ENCODE peak calls at places on chromosomes 5 and 9, in four cellular contexts. One of them, this sample, is unnamed.

GRCh38 chr9:120755827-120756434 is 37.3 kb downstream of the FBXW2 start:
- DNase-seq in vagina: no peak
- DNase-seq in RPMI8226: peak; percentile 72
- DNase-seq in stimulated activated CD8-positive, alpha-beta memory T cell treated with anti-CD3 and anti-CD28 coated beads, Interleukin-15, amount 100 ng/mL, for 24 hours: peak; percentile 19
- DNase-seq in this sample: peak; percentile 30

GRCh38 chr5:72160959-72161358 is 53.7 kb downstream of the MAP1B start:
- DNase-seq in stimulated activated CD8-positive, alpha-beta memory T cell treated with anti-CD3 and anti-CD28 coated beads, Interleukin-15, amount 100 ng/mL, for 24 hours: no peak
- DNase-seq in RPMI8226: no peak
- DNase-seq in vagina: no peak
- DNase-seq in this sample: peak; percentile 84

GRCh38 chr9:138016406-138017187 is 139.0 kb downstream of the CACNA1B start:
- DNase-seq in stimulated activated CD8-positive, alpha-beta memory T cell treated with anti-CD3 and anti-CD28 coated beads, Interleukin-15, amount 100 ng/mL, for 24 hours: no peak
- DNase-seq in RPMI8226: no peak
- DNase-seq in vagina: no peak
- DNase-seq in this sample: no peak

GRCh38 chr9:116233160-116233530 is 79.6 kb downstream of the PAPPA start:
- DNase-seq in RPMI8226: no peak
- DNase-seq in vagina: no peak
- DNase-seq in stimulated activated CD8-positive, alpha-beta memory T cell treated with anti-CD3 and anti-CD28 coated beads, Interleukin-15, amount 100 ng/mL, for 24 hours: no peak
- DNase-seq in this sample: no peak

GRCh38 chr5:8320244-8320643 is 451.3 kb downstream of the MTRR start:
- DNase-seq in vagina: no peak
- DNase-seq in stimulated activated CD8-positive, alpha-beta memory T cell treated with anti-CD3 and anti-CD28 coated beads, Interleukin-15, amount 100 ng/mL, for 24 hours: no peak
- DNase-seq in RPMI8226: no peak
- DNase-seq in this sample: no peak

GRCh38 chr9:84271004-84271886 is 69.3 kb downstream of the SLC28A3 start:
- DNase-seq in RPMI8226: peak; percentile 15
- DNase-seq in stimulated activated CD8-positive, alpha-beta memory T cell treated with anti-CD3 and anti-CD28 coated beads, Interleukin-15, amount 100 ng/mL, for 24 hours: no peak
- DNase-seq in vagina: no peak
- DNase-seq in this sample: no peak

GRCh38 chr9:116800074-116800473 is 113.0 kb downstream of the TRIM32 start:
- DNase-seq in vagina: no peak
- DNase-seq in stimulated activated CD8-positive, alpha-beta memory T cell treated with anti-CD3 and anti-CD28 coated beads, Interleukin-15, amount 100 ng/mL, for 24 hours: no peak
- DNase-seq in RPMI8226: no peak
- DNase-seq in this sample: no peak

GRCh38 chr5:79481574-79481973 is 32.4 kb downstream of the HOMER1 start:
- DNase-seq in RPMI8226: no peak
- DNase-seq in stimulated activated CD8-positive, alpha-beta memory T cell treated with anti-CD3 and anti-CD28 coated beads, Interleukin-15, amount 100 ng/mL, for 24 hours: no peak
- DNase-seq in vagina: no peak
- DNase-seq in this sample: no peak

GRCh38 chr5:66553368-66553912 is 42.8 kb upstream of the MAST4 start:
- DNase-seq in stimulated activated CD8-positive, alpha-beta memory T cell treated with anti-CD3 and anti-CD28 coated beads, Interleukin-15, amount 100 ng/mL, for 24 hours: no peak
- DNase-seq in vagina: no peak
- DNase-seq in RPMI8226: no peak
- DNase-seq in this sample: no peak

GRCh38 chr9:2418619-2419018 is 203.0 kb upstream of the VLDLR start:
- DNase-seq in stimulated activated CD8-positive, alpha-beta memory T cell treated with anti-CD3 and anti-CD28 coated beads, Interleukin-15, amount 100 ng/mL, for 24 hours: no peak
- DNase-seq in RPMI8226: no peak
- DNase-seq in vagina: no peak
- DNase-seq in this sample: peak; percentile 10

GRCh38 chr5:96863949-96864649 is 12.2 kb upstream of the ERAP2 start:
- DNase-seq in vagina: no peak
- DNase-seq in stimulated activated CD8-positive, alpha-beta memory T cell treated with anti-CD3 and anti-CD28 coated beads, Interleukin-15, amount 100 ng/mL, for 24 hours: no peak
- DNase-seq in RPMI8226: no peak
- DNase-seq in this sample: no peak

GRCh38 chr5:158142182-158142581 is 283.2 kb upstream of the CLINT1 start:
- DNase-seq in RPMI8226: no peak
- DNase-seq in stimulated activated CD8-positive, alpha-beta memory T cell treated with anti-CD3 and anti-CD28 coated beads, Interleukin-15, amount 100 ng/mL, for 24 hours: no peak
- DNase-seq in vagina: no peak
- DNase-seq in this sample: no peak

GRCh38 chr5:40381676-40382363 is 297.9 kb upstream of the PTGER4 start:
- DNase-seq in RPMI8226: no peak
- DNase-seq in vagina: no peak
- DNase-seq in stimulated activated CD8-positive, alpha-beta memory T cell treated with anti-CD3 and anti-CD28 coated beads, Interleukin-15, amount 100 ng/mL, for 24 hours: no peak
- DNase-seq in this sample: peak; percentile 82

GRCh38 chr9:115359011-115359780 is 241.2 kb upstream of the TNC start:
- DNase-seq in stimulated activated CD8-positive, alpha-beta memory T cell treated with anti-CD3 and anti-CD28 coated beads, Interleukin-15, amount 100 ng/mL, for 24 hours: no peak
- DNase-seq in vagina: no peak
- DNase-seq in RPMI8226: no peak
- DNase-seq in this sample: no peak

GRCh38 chr5:156920861-156921431 is 42.1 kb downstream of the TIMD4 start:
- DNase-seq in RPMI8226: no peak
- DNase-seq in stimulated activated CD8-positive, alpha-beta memory T cell treated with anti-CD3 and anti-CD28 coated beads, Interleukin-15, amount 100 ng/mL, for 24 hours: no peak
- DNase-seq in vagina: no peak
- DNase-seq in this sample: no peak

GRCh38 chr9:128912270-128912853 is 8.4 kb upstream of the PHYHD1 start:
- DNase-seq in vagina: no peak
- DNase-seq in RPMI8226: no peak
- DNase-seq in stimulated activated CD8-positive, alpha-beta memory T cell treated with anti-CD3 and anti-CD28 coated beads, Interleukin-15, amount 100 ng/mL, for 24 hours: no peak
- DNase-seq in this sample: peak; percentile 88

GRCh38 chr5:87340716-87341115 is 72.0 kb downstream of the CCNH start:
- DNase-seq in stimulated activated CD8-positive, alpha-beta memory T cell treated with anti-CD3 and anti-CD28 coated beads, Interleukin-15, amount 100 ng/mL, for 24 hours: no peak
- DNase-seq in RPMI8226: no peak
- DNase-seq in vagina: no peak
- DNase-seq in this sample: no peak

GRCh38 chr5:111364992-111365391 is 140.8 kb downstream of the CAMK4 start:
- DNase-seq in RPMI8226: no peak
- DNase-seq in vagina: no peak
- DNase-seq in stimulated activated CD8-positive, alpha-beta memory T cell treated with anti-CD3 and anti-CD28 coated beads, Interleukin-15, amount 100 ng/mL, for 24 hours: no peak
- DNase-seq in this sample: no peak

GRCh38 chr5:166980666-166981065 is 1310.8 kb upstream of the WWC1 start:
- DNase-seq in stimulated activated CD8-positive, alpha-beta memory T cell treated with anti-CD3 and anti-CD28 coated beads, Interleukin-15, amount 100 ng/mL, for 24 hours: no peak
- DNase-seq in vagina: no peak
- DNase-seq in RPMI8226: no peak
- DNase-seq in this sample: no peak

GRCh38 chr9:107043886-107044285 is 180.9 kb downstream of the ZNF462 start:
- DNase-seq in vagina: no peak
- DNase-seq in stimulated activated CD8-positive, alpha-beta memory T cell treated with anti-CD3 and anti-CD28 coated beads, Interleukin-15, amount 100 ng/mL, for 24 hours: no peak
- DNase-seq in RPMI8226: no peak
- DNase-seq in this sample: no peak

GRCh38 chr5:87190687-87191086 is 77.0 kb upstream of the RASA1 start:
- DNase-seq in vagina: no peak
- DNase-seq in stimulated activated CD8-positive, alpha-beta memory T cell treated with anti-CD3 and anti-CD28 coated beads, Interleukin-15, amount 100 ng/mL, for 24 hours: no peak
- DNase-seq in RPMI8226: no peak
- DNase-seq in this sample: no peak

GRCh38 chr5:78103226-78103722 is 191.2 kb downstream of the AP3B1 start:
- DNase-seq in RPMI8226: no peak
- DNase-seq in vagina: no peak
- DNase-seq in stimulated activated CD8-positive, alpha-beta memory T cell treated with anti-CD3 and anti-CD28 coated beads, Interleukin-15, amount 100 ng/mL, for 24 hours: no peak
- DNase-seq in this sample: no peak

GRCh38 chr9:138053996-138054752 is 176.6 kb downstream of the CACNA1B start:
- DNase-seq in stimulated activated CD8-positive, alpha-beta memory T cell treated with anti-CD3 and anti-CD28 coated beads, Interleukin-15, amount 100 ng/mL, for 24 hours: no peak
- DNase-seq in RPMI8226: peak; percentile 47
- DNase-seq in vagina: no peak
- DNase-seq in this sample: no peak

GRCh38 chr5:34416501-34417008 is 239.6 kb upstream of the RAI14 start:
- DNase-seq in RPMI8226: no peak
- DNase-seq in vagina: no peak
- DNase-seq in stimulated activated CD8-positive, alpha-beta memory T cell treated with anti-CD3 and anti-CD28 coated beads, Interleukin-15, amount 100 ng/mL, for 24 hours: no peak
- DNase-seq in this sample: no peak

GRCh38 chr5:151274666-151275065 is 21.7 kb downstream of the GM2A start:
- DNase-seq in vagina: no peak
- DNase-seq in stimulated activated CD8-positive, alpha-beta memory T cell treated with anti-CD3 and anti-CD28 coated beads, Interleukin-15, amount 100 ng/mL, for 24 hours: no peak
- DNase-seq in RPMI8226: no peak
- DNase-seq in this sample: no peak

GRCh38 chr5:66442951-66443445 is 153.2 kb upstream of the MAST4 start:
- DNase-seq in vagina: no peak
- DNase-seq in RPMI8226: no peak
- DNase-seq in stimulated activated CD8-positive, alpha-beta memory T cell treated with anti-CD3 and anti-CD28 coated beads, Interleukin-15, amount 100 ng/mL, for 24 hours: no peak
- DNase-seq in this sample: no peak